ENCODE peak calls at places on chromosome 14, in nine cellular contexts. One of them, this sample, is unnamed.

GRCh38 chr14:38243696-38244250 is 12.1 kb downstream of the CLEC14A start:
- DNase-seq in colonic mucosa: no peak
- DNase-seq in retinal pigment epithelial cell: no peak
- DNase-seq in fibroblast of lung: no peak
- DNase-seq in SK-N-SH: no peak
- DNase-seq in heart left ventricle: no peak
- DNase-seq in brain microvascular endothelial cell: no peak
- DNase-seq in suprapubic skin: no peak
- DNase-seq in endodermal cell: no peak
- DNase-seq in this sample: no peak

GRCh38 chr14:95133282-95133681 is 24.0 kb downstream of the DICER1 start:
- DNase-seq in colonic mucosa: no peak
- DNase-seq in retinal pigment epithelial cell: no peak
- DNase-seq in fibroblast of lung: no peak
- DNase-seq in SK-N-SH: no peak
- DNase-seq in heart left ventricle: no peak
- DNase-seq in brain microvascular endothelial cell: no peak
- DNase-seq in suprapubic skin: no peak
- DNase-seq in endodermal cell: no peak
- DNase-seq in this sample: no peak

GRCh38 chr14:95210699-95211098 is 53.4 kb upstream of the DICER1 start:
- DNase-seq in colonic mucosa: no peak
- DNase-seq in retinal pigment epithelial cell: no peak
- DNase-seq in fibroblast of lung: no peak
- DNase-seq in SK-N-SH: no peak
- DNase-seq in heart left ventricle: no peak
- DNase-seq in brain microvascular endothelial cell: no peak
- DNase-seq in suprapubic skin: no peak
- DNase-seq in endodermal cell: no peak
- DNase-seq in this sample: no peak

GRCh38 chr14:81474156-81474492 is 59.5 kb downstream of the SEL1L start:
- DNase-seq in colonic mucosa: no peak
- DNase-seq in retinal pigment epithelial cell: no peak
- DNase-seq in fibroblast of lung: no peak
- DNase-seq in SK-N-SH: no peak
- DNase-seq in heart left ventricle: no peak
- DNase-seq in brain microvascular endothelial cell: no peak
- DNase-seq in suprapubic skin: no peak
- DNase-seq in endodermal cell: no peak
- DNase-seq in this sample: no peak

GRCh38 chr14:98226411-98226810 is 1045.6 kb downstream of the BCL11B start:
- DNase-seq in colonic mucosa: no peak
- DNase-seq in retinal pigment epithelial cell: no peak
- DNase-seq in fibroblast of lung: no peak
- DNase-seq in SK-N-SH: no peak
- DNase-seq in heart left ventricle: no peak
- DNase-seq in brain microvascular endothelial cell: no peak
- DNase-seq in suprapubic skin: no peak
- DNase-seq in endodermal cell: no peak
- DNase-seq in this sample: no peak

GRCh38 chr14:93870377-93870776 is 56.8 kb upstream of the FAM181A start:
- DNase-seq in colonic mucosa: no peak
- DNase-seq in retinal pigment epithelial cell: no peak
- DNase-seq in fibroblast of lung: no peak
- DNase-seq in SK-N-SH: no peak
- DNase-seq in heart left ventricle: no peak
- DNase-seq in brain microvascular endothelial cell: no peak
- DNase-seq in suprapubic skin: no peak
- DNase-seq in endodermal cell: no peak
- DNase-seq in this sample: no peak

GRCh38 chr14:36555998-36556743 is 26.2 kb downstream of the NKX2-8 start:
- DNase-seq in colonic mucosa: no peak
- DNase-seq in retinal pigment epithelial cell: no peak
- DNase-seq in fibroblast of lung: no peak
- DNase-seq in SK-N-SH: no peak
- DNase-seq in heart left ventricle: no peak
- DNase-seq in brain microvascular endothelial cell: no peak
- DNase-seq in suprapubic skin: no peak
- DNase-seq in endodermal cell: peak
- DNase-seq in this sample: no peak

GRCh38 chr14:86788229-86788628 is 1204.8 kb downstream of the GALC start:
- DNase-seq in colonic mucosa: no peak
- DNase-seq in retinal pigment epithelial cell: no peak
- DNase-seq in fibroblast of lung: peak
- DNase-seq in SK-N-SH: no peak
- DNase-seq in heart left ventricle: no peak
- DNase-seq in brain microvascular endothelial cell: no peak
- DNase-seq in suprapubic skin: no peak
- DNase-seq in endodermal cell: no peak
- DNase-seq in this sample: no peak

GRCh38 chr14:52848626-52849025 is 57.2 kb upstream of the GNPNAT1 start:
- DNase-seq in colonic mucosa: no peak
- DNase-seq in retinal pigment epithelial cell: no peak
- DNase-seq in fibroblast of lung: no peak
- DNase-seq in SK-N-SH: no peak
- DNase-seq in heart left ventricle: no peak
- DNase-seq in brain microvascular endothelial cell: no peak
- DNase-seq in suprapubic skin: no peak
- DNase-seq in endodermal cell: no peak
- DNase-seq in this sample: no peak

GRCh38 chr14:105479438-105480164 is 5.0 kb downstream of the CRIP2 start:
- DNase-seq in colonic mucosa: no peak
- DNase-seq in retinal pigment epithelial cell: no peak
- DNase-seq in fibroblast of lung: no peak
- DNase-seq in SK-N-SH: no peak
- DNase-seq in heart left ventricle: no peak
- DNase-seq in brain microvascular endothelial cell: no peak
- DNase-seq in suprapubic skin: peak
- DNase-seq in endodermal cell: no peak
- DNase-seq in this sample: no peak

GRCh38 chr14:56487761-56488160 is 91.8 kb upstream of the TMEM260 start:
- DNase-seq in colonic mucosa: no peak
- DNase-seq in retinal pigment epithelial cell: no peak
- DNase-seq in fibroblast of lung: peak
- DNase-seq in SK-N-SH: no peak
- DNase-seq in heart left ventricle: no peak
- DNase-seq in brain microvascular endothelial cell: peak
- DNase-seq in suprapubic skin: no peak
- DNase-seq in endodermal cell: no peak
- DNase-seq in this sample: no peak

GRCh38 chr14:29805415-29806123 is 122.1 kb downstream of the PRKD1 start:
- DNase-seq in colonic mucosa: no peak
- DNase-seq in retinal pigment epithelial cell: peak
- DNase-seq in fibroblast of lung: peak
- DNase-seq in SK-N-SH: no peak
- DNase-seq in heart left ventricle: peak
- DNase-seq in brain microvascular endothelial cell: peak
- DNase-seq in suprapubic skin: no peak
- DNase-seq in endodermal cell: no peak
- DNase-seq in this sample: no peak

GRCh38 chr14:104223101-104223809 is 84.9 kb downstream of the KIF26A start:
- DNase-seq in colonic mucosa: peak
- DNase-seq in retinal pigment epithelial cell: no peak
- DNase-seq in fibroblast of lung: no peak
- DNase-seq in SK-N-SH: peak
- DNase-seq in heart left ventricle: peak
- DNase-seq in brain microvascular endothelial cell: no peak
- DNase-seq in suprapubic skin: peak
- DNase-seq in endodermal cell: no peak
- DNase-seq in this sample: no peak

GRCh38 chr14:89303452-89304435 is 113.3 kb downstream of the FOXN3 start:
- DNase-seq in colonic mucosa: peak
- DNase-seq in retinal pigment epithelial cell: peak
- DNase-seq in fibroblast of lung: peak
- DNase-seq in SK-N-SH: no peak
- DNase-seq in heart left ventricle: peak
- DNase-seq in brain microvascular endothelial cell: peak
- DNase-seq in suprapubic skin: peak
- DNase-seq in endodermal cell: peak
- DNase-seq in this sample: no peak

GRCh38 chr14:33499687-33500086 is 451.2 kb downstream of the EGLN3 start:
- DNase-seq in colonic mucosa: no peak
- DNase-seq in retinal pigment epithelial cell: no peak
- DNase-seq in fibroblast of lung: no peak
- DNase-seq in SK-N-SH: no peak
- DNase-seq in heart left ventricle: no peak
- DNase-seq in brain microvascular endothelial cell: no peak
- DNase-seq in suprapubic skin: no peak
- DNase-seq in endodermal cell: no peak
- DNase-seq in this sample: no peak
- H3K4me3 ChIP-seq in colonic mucosa: no peak
- H3K4me3 ChIP-seq in retinal pigment epithelial cell: no peak
- H3K4me3 ChIP-seq in fibroblast of lung: no peak
- H3K4me3 ChIP-seq in SK-N-SH: no peak
- H3K4me3 ChIP-seq in heart left ventricle: no peak
- H3K4me3 ChIP-seq in brain microvascular endothelial cell: peak
- H3K4me3 ChIP-seq in suprapubic skin: no peak
- H3K4me3 ChIP-seq in endodermal cell: no peak
- H3K4me3 ChIP-seq in this sample: no peak

DNA sequence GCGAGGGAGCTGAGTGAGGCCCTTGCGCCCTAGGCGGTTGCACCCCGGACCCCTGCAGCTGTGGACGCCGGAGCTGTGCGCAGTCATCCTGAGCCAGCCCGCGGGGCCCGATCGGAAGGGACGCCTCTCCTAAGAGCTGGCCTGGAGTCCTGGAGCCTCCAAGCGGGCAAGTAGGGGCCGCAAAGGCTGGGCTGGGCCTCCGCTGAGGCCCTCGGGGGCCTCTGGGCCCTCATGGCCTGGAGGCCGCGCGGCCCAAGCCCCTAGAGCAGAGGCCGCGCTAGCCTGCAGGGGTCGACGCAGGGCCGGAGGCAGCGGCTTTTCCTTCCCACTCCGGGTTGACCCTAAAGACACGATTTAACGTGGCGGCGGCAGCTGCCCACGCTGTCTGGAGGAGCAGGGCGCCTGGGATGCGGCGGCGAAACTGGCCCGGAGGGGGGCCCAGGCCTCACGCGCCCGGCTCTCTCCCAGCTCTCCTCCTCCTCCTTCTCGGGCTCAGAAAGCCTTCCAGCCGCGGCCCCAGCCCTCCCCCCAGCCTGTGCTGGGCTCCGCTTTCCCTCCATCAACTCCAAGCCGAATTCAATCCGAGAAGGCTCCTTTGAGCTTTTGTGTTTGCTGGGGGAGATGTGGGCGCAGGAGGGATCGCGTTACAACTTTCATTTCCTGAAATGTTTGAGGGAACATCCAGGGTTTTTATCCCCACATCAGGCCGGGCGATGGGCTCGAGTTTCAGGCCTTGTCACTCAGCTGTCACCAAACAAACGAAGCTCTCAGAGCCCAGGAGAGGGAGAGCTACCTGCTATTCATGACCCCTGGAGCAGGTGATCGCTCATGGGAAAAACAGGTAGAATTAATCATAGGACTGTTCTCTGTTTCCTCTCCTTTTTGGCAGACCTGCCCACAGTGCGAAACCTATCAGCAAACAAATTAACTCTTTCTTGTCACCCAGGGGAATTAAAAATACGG is 11.5 kb downstream of the SIX1 start:
- DNase-seq in colonic mucosa: no peak
- DNase-seq in retinal pigment epithelial cell: no peak
- DNase-seq in fibroblast of lung: peak
- DNase-seq in SK-N-SH: peak
- DNase-seq in heart left ventricle: no peak
- DNase-seq in brain microvascular endothelial cell: peak
- DNase-seq in suprapubic skin: no peak
- DNase-seq in endodermal cell: peak
- DNase-seq in this sample: no peak
- H3K4me3 ChIP-seq in colonic mucosa: no peak
- H3K4me3 ChIP-seq in retinal pigment epithelial cell: peak
- H3K4me3 ChIP-seq in fibroblast of lung: peak
- H3K4me3 ChIP-seq in SK-N-SH: peak
- H3K4me3 ChIP-seq in heart left ventricle: peak
- H3K4me3 ChIP-seq in brain microvascular endothelial cell: peak
- H3K4me3 ChIP-seq in suprapubic skin: peak
- H3K4me3 ChIP-seq in endodermal cell: peak
- H3K4me3 ChIP-seq in this sample: peak

DNA sequence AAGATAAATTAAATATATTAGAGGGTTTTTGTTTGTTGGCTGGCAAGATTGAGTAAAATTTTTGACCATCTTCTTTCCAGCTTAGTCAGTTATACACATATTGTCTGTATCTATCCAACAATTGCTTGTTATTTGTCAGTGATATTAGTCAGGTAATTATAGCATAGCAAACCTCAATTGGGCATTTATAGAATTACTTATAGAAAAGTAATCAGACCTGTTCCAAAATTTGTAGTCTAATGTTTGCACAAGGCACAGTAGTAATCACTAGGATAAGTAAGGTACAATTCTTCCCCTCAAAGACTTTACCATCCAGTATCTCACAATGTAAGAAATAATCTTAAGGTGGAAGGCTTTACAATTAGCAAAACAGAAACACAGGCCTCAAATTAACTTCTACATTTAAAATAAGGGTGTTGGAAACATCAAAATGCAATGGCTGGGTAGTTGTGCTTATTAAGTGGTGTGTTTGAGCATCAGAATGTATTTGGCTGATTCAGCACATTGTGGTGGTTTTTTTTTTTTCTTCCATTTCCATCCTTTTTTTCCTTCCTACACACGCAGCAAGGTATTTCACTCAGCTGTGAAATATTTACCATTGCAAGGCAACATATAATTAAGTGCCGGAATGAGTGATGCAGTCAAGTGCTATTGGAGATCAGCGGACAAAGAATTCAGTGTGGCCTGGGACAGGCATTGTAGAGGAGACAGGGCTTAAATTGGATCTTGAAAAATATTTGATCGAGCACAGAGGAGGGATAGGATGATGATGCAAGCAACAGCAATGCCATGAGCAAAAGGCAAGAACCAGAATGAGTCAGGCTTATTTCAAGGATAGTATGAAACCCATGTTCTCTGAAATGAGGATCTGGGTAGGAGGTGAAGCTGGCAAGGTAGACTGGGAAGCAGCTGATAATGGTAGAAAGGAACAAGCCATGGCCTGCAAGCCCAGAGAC is 178.2 kb downstream of the AKAP6 start:
- DNase-seq in colonic mucosa: no peak
- DNase-seq in retinal pigment epithelial cell: peak
- DNase-seq in fibroblast of lung: peak
- DNase-seq in SK-N-SH: no peak
- DNase-seq in heart left ventricle: no peak
- DNase-seq in brain microvascular endothelial cell: peak
- DNase-seq in suprapubic skin: no peak
- DNase-seq in endodermal cell: no peak
- DNase-seq in this sample: no peak
- H3K4me3 ChIP-seq in colonic mucosa: no peak
- H3K4me3 ChIP-seq in retinal pigment epithelial cell: no peak
- H3K4me3 ChIP-seq in fibroblast of lung: no peak
- H3K4me3 ChIP-seq in SK-N-SH: no peak
- H3K4me3 ChIP-seq in heart left ventricle: no peak
- H3K4me3 ChIP-seq in brain microvascular endothelial cell: no peak
- H3K4me3 ChIP-seq in suprapubic skin: no peak
- H3K4me3 ChIP-seq in endodermal cell: no peak
- H3K4me3 ChIP-seq in this sample: no peak

DNA sequence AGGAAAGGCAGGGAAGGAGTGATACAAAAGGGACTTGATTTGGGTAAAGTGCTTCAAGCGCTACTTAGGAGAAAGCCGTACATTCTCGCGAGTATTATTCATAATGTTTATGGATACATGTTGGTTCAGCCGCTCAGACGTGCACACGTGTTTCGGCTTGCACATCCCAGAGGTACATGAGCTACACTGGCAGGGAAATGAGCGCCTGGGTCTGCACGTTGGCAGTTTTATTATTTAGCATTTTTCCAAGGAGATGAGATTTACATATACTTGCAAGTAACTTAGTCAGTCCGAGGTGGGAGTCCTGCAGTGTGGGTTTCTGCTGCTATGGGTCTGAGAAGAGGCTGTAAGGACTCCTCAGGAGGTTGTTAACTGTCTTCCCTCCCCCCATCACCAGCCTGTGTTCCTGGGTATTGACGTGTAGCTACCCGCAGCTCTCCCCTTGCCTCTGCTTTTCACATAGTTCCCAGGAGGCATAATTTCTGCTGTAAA is 1.5 kb downstream of the PRKCH start:
- DNase-seq in colonic mucosa: no peak
- DNase-seq in retinal pigment epithelial cell: no peak
- DNase-seq in fibroblast of lung: peak
- DNase-seq in SK-N-SH: peak
- DNase-seq in heart left ventricle: no peak
- DNase-seq in brain microvascular endothelial cell: no peak
- DNase-seq in suprapubic skin: no peak
- DNase-seq in endodermal cell: peak
- DNase-seq in this sample: no peak
- H3K4me3 ChIP-seq in colonic mucosa: peak
- H3K4me3 ChIP-seq in retinal pigment epithelial cell: peak
- H3K4me3 ChIP-seq in fibroblast of lung: no peak
- H3K4me3 ChIP-seq in SK-N-SH: peak
- H3K4me3 ChIP-seq in heart left ventricle: peak
- H3K4me3 ChIP-seq in brain microvascular endothelial cell: no peak
- H3K4me3 ChIP-seq in suprapubic skin: peak
- H3K4me3 ChIP-seq in endodermal cell: peak
- H3K4me3 ChIP-seq in this sample: peak

This sample was measured in breast epithelium.